ENCODE peak calls at places on chromosomes 7 and 10, in six cellular contexts. E, C, N, Z, V and F are unnamed samples.

GRCh38 chr7:69934475-69934903 is 336.2 kb downstream of the AUTS2 start:
- DNase-seq in N (no peak), E (peak), C (no peak), V (no peak), Z (no peak), F (no peak)

GRCh38 chr10:6778992-6779701 is 199.1 kb upstream of the PRKCQ start:
- DNase-seq in C (no peak), V (no peak), Z (peak), N (peak), E (peak), F (no peak)

GRCh38 chr10:19817251-19818046 is 1.2 kb downstream of the PLXDC2 start:
- DNase-seq in C (peak), N (no peak), E (peak), Z (no peak), V (peak), F (no peak)

GRCh38 chr7:130721486-130722277 is 12.3 kb downstream of the KLF14 start:
- DNase-seq in Z (peak), V (peak), N (peak), C (peak), E (peak), F (no peak)

GRCh38 chr10:2341298-2341697 is 604.0 kb upstream of the ADARB2 start:
- DNase-seq in N (no peak), Z (no peak), V (no peak), E (no peak), C (no peak), F (no peak)

GRCh38 chr7:97623333-97623732 is 108.6 kb upstream of the TAC1 start:
- DNase-seq in E (no peak), N (no peak), Z (no peak), C (no peak), V (no peak), F (no peak)

GRCh38 chr10:86961481-86962091 is 3.2 kb downstream of the SNCG start:
- DNase-seq in V (no peak), C (no peak), Z (no peak), E (no peak), N (peak), F (peak)

GRCh38 chr10:116110736-116111135 is 162.3 kb downstream of the GFRA1 start:
- DNase-seq in N (no peak), E (no peak), Z (no peak), V (no peak), C (no peak), F (peak)

GRCh38 chr7:74173074-74173473 is 1.1 kb upstream of the EIF4H start:
- DNase-seq in N (no peak), Z (no peak), C (peak), E (no peak), V (peak), F (no peak)

GRCh38 chr10:110783509-110784103 is 88.1 kb upstream of the PDCD4 start:
- DNase-seq in V (no peak), E (no peak), N (no peak), Z (no peak), C (no peak), F (no peak)

GRCh38 chr10:72515455-72515854 is 110.4 kb downstream of the MICU1 start:
- DNase-seq in E (no peak), Z (no peak), C (no peak), N (no peak), V (no peak), F (no peak)

GRCh38 chr7:27605689-27606269 is 56.9 kb downstream of the HIBADH start:
- DNase-seq in Z (peak), C (no peak), N (peak), V (no peak), E (no peak), F (no peak)